ENCODE peak calls at places on chromosome 13, in four cellular contexts. K is breast epithelium, R is IMR-90, V is stomach. D is an unnamed sample.
A peak's percentile ranks its signal among the peaks of the same experiment; 100 is the strongest.

GRCh38 chr13:110799246-110800236 is 86.0 kb downstream of the ING1 start:
- DNase-seq in V (no peak), K (no peak), R (peak; percentile 95), D (no peak)

GRCh38 chr13:61414136-61414535 is 1.5 kb downstream of the PCDH20 start:
- DNase-seq in K (no peak), R (no peak), V (no peak), D (no peak)

GRCh38 chr13:73765651-73766384 is 368.4 kb downstream of the KLF12 start:
- DNase-seq in R (peak; percentile 58), V (peak; percentile 81), K (peak; percentile 57), D (peak; percentile 62)

GRCh38 chr13:33367931-33368330 is 82.4 kb upstream of the STARD13 start:
- DNase-seq in R (no peak), K (no peak), V (peak; percentile 58), D (no peak)

GRCh38 chr13:114027046-114027760 is 53.3 kb upstream of the C13orf46 start:
- DNase-seq in K (no peak), R (peak; percentile 69), V (no peak), D (no peak)

GRCh38 chr13:72151241-72151640 is 284.2 kb upstream of the DACH1 start:
- DNase-seq in K (no peak), V (no peak), R (no peak), D (no peak)

GRCh38 chr13:20526664-20527063 is 1.0 kb upstream of the CRYL1 start:
- DNase-seq in R (peak; percentile 19), K (no peak), V (no peak), D (no peak)

GRCh38 chr13:85982102-85982501 is 182.9 kb upstream of the SLITRK6 start:
- DNase-seq in V (no peak), R (no peak), K (no peak), D (no peak)

GRCh38 chr13:44930280-44930679 is 59.0 kb downstream of the NUFIP1 start:
- DNase-seq in K (no peak), R (no peak), V (no peak), D (no peak)

GRCh38 chr13:49347650-49348385 is 96.0 kb downstream of the CAB39L start:
- DNase-seq in R (no peak), V (no peak), K (no peak), D (no peak)

GRCh38 chr13:102700088-102701031 is 5.5 kb upstream of the METTL21C start:
- DNase-seq in K (no peak), R (no peak), V (no peak), D (peak; percentile 62)

GRCh38 chr13:85377783-85378182 is 421.4 kb downstream of the SLITRK6 start:
- DNase-seq in V (no peak), R (no peak), K (no peak), D (no peak)

GRCh38 chr13:109274188-109274821 is 512.1 kb downstream of the IRS2 start:
- DNase-seq in V (no peak), K (no peak), R (peak; percentile 72), D (peak; percentile 59)
- H3K4me3 ChIP-seq in V (no peak overlapping the region), K (no peak overlapping the region), R (no peak overlapping the region), D (no peak overlapping the region)

GRCh38 chr13:97975851-97976550 is 22.5 kb downstream of the IPO5 start:
- DNase-seq in V (peak; percentile 94), R (peak; percentile 79), K (no peak), D (peak; percentile 78)
- TF ChIP-seq POLR2A in V (no peak), R (peak; percentile 85), K (no peak), D (peak; percentile 92)

DNA sequence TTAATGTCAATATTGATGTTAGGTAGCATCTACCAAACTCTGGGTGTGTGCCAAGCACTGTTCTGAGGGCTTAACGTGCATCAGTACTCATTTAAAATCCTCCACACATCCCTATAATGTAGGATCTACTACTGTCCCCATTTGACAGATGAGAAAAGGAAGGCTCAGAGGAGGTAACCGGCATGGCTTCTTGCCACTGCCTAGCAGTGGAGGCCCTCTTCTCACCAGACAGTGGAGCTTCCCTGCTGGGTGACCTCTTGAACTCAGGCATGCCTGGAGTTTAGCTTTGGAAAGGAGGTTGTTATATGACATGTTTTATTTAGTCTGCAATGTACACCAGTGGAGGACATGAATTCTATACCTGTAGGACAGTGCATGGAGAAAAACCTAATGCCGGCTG is 2.1 kb downstream of the SPATA13 start:
- DNase-seq in V (no peak), R (no peak), K (no peak), D (no peak)
- H3K4me3 ChIP-seq in V (peak overlapping the region; percentile 86), R (no peak overlapping the region), K (peak overlapping the region; percentile 84), D (no peak overlapping the region)

GRCh38 chr13:51453308-51453958 is 597 bp upstream of the INTS6 start:
- DNase-seq in R (no peak), V (no peak), K (peak; percentile 64), D (peak; percentile 61)
- TF ChIP-seq POLR2A in R (no peak), V (peak; percentile 52), K (no peak), D (peak; percentile 78)

GRCh38 chr13:27617801-27618411 is 2.4 kb downstream of the LNX2 start:
- DNase-seq in K (no peak), V (peak; percentile 28), R (no peak), D (no peak)
- H3K4me3 ChIP-seq in K (no peak overlapping the region), V (no peak overlapping the region), R (no peak overlapping the region), D (no peak overlapping the region)

DNA sequence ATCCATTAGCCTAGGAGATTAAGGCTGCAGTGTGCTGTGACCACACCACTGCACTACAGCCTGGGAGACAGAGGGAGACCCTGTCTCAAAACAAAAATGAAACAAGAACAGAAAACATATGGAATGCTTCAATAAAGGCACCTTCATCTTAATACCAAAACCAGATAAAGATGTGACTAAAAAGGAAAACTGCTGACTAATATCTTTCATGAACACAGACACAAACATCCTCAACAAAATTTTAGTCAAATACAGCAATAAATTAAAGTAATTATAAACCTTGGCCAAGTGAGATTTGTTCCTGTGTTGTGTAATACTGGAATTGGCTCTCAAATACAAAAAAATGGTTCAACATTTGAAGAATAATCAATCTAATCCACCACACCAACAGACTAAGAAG is 103.5 kb downstream of the PRR20E start:
- DNase-seq in K (no peak), V (no peak), R (no peak), D (no peak)
- TF ChIP-seq POLR2A in K (no peak), V (no peak), R (no peak), D (no peak)

D was measured in gastrocnemius medialis.